ENCODE peak calls at places on chromosomes 13 and 19, in four cellular contexts. L, I, X and O are unnamed samples.

GRCh38 chr13:30108913-30109237 is 198.5 kb downstream of the KATNAL1 start:
- DNase-seq in L (no peak), I (peak), X (peak), O (no peak)

GRCh38 chr13:105878119-105878518 is 657.3 kb downstream of the EFNB2 start:
- DNase-seq in X (no peak), L (no peak), I (no peak), O (no peak)

GRCh38 chr13:98390086-98390697 is 186.7 kb downstream of the STK24 start:
- DNase-seq in X (no peak), L (no peak), I (no peak), O (no peak)

GRCh38 chr13:40963927-40964326 is 55.2 kb downstream of the ELF1 start:
- DNase-seq in X (no peak), I (no peak), L (no peak), O (no peak)

GRCh38 chr13:66809496-66809895 is 420.6 kb downstream of the PCDH9 start:
- DNase-seq in L (no peak), I (no peak), X (no peak), O (no peak)

GRCh38 chr13:50375792-50376191 is 360.5 kb downstream of the KCNRG start:
- DNase-seq in L (no peak), I (no peak), X (no peak), O (peak)

GRCh38 chr19:7917292-7918061 is 2.7 kb upstream of the SNAPC2 start:
- DNase-seq in X (no peak), L (no peak), I (peak), O (no peak)

GRCh38 chr13:29125934-29126424 is 305.8 kb downstream of the MTUS2 start:
- DNase-seq in L (no peak), I (no peak), X (no peak), O (no peak)

GRCh38 chr19:16445238-16446107 is 26.3 kb downstream of the EPS15L1 start:
- DNase-seq in I (peak), L (no peak), X (no peak), O (no peak)

GRCh38 chr13:79434578-79434977 is 28.5 kb upstream of the RBM26 start:
- DNase-seq in I (no peak), L (no peak), X (no peak), O (no peak)

GRCh38 chr13:113670541-113670940 is 3.5 kb downstream of the GRK1 start:
- DNase-seq in I (peak), L (no peak), X (peak), O (no peak)

GRCh38 chr19:14561832-14562351 is 10.0 kb downstream of the NDUFB7 start:
- DNase-seq in X (no peak), I (no peak), L (no peak), O (no peak)

GRCh38 chr19:18940791-18941627 is at the start of gene HOMER3:
- DNase-seq in I (peak), X (peak), L (peak), O (no peak)

GRCh38 chr13:74449811-74450524 is 315.8 kb upstream of the KLF12 start:
- DNase-seq in X (no peak), I (no peak), L (no peak), O (no peak)

GRCh38 chr19:17766543-17767131 is 15.4 kb downstream of the FCHO1 start:
- DNase-seq in I (peak), L (peak), X (peak), O (no peak)

GRCh38 chr19:18906605-18907519 is 10.9 kb upstream of the CERS1 start:
- DNase-seq in L (no peak), X (no peak), I (no peak), O (no peak)

GRCh38 chr19:10339380-10339960 is at the start of gene ICAM3:
- DNase-seq in I (peak), L (no peak), X (no peak), O (no peak)

GRCh38 chr19:14091885-14092462 is 1.4 kb upstream of the SAMD1 start:
- DNase-seq in L (peak), X (no peak), I (no peak), O (no peak)

GRCh38 chr13:99796175-99796819 is 175.3 kb downstream of the ZIC5 start:
- DNase-seq in L (peak), X (no peak), I (no peak), O (peak)

GRCh38 chr19:5961969-5962945 is 15.7 kb downstream of the RANBP3 start:
- DNase-seq in L (no peak), I (peak), X (peak), O (no peak)
- TF ChIP-seq POLR2AphosphoS5 in L (no peak), I (peak), X (no peak), O (peak)

GRCh38 chr19:12052571-12053169 is at the start of gene ZNF878:
- DNase-seq in L (peak), I (peak), X (peak), O (peak)

GRCh38 chr19:12047868-12048267 is 4.9 kb downstream of the ZNF878 start:
- DNase-seq in I (no peak), X (no peak), L (no peak), O (no peak)

GRCh38 chr19:12055784-12056183 is 3.0 kb upstream of the ZNF878 start:
- DNase-seq in X (no peak), L (no peak), I (no peak), O (no peak)

DNA sequence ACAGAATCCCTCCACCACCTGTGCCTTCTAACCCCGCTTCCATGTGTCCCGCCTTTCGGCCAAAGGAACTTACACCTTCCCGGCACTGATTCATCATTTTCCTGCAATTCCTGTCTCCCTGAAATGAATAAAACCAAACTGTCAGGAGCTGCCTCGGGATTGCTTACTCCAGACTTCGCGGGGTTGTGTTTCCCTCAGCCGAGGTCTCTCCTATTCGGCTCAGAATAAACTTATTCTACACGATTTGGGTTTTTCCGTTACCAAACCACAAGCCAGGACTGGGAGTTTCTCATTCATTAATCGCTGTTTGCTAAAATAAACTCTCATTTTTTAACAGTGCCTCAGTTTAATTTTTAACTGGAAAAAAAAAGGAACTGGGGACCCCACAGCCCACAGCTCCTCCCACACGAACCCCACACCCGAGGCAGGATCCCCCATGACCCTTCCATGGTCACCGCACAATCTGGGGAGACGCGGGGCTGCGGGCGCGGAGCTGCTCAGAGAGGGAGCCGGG is 647 bp downstream of the ZNF878 start:
- DNase-seq in X (no peak), L (no peak), I (no peak), O (no peak)
- H3K27ac ChIP-seq in X (peak), L (peak), I (peak), O (peak)

GRCh38 chr19:35756373-35757230 is at the start of gene HSPB6:
- DNase-seq in X (no peak), L (no peak), I (peak), O (no peak)

GRCh38 chr19:35757231-35757748 is 461 bp upstream of the HSPB6 start:
- DNase-seq in X (no peak), I (peak), L (peak), O (peak)

GRCh38 chr19:35755550-35756371 is 1.1 kb downstream of the HSPB6 start:
- DNase-seq in L (no peak), X (peak), I (peak), O (peak)

GRCh38 chr19:35759697-35760096 is 1.7 kb downstream of the PROSER3 start:
- DNase-seq in X (no peak), I (no peak), L (no peak), O (no peak)

GRCh38 chr19:35757749-35758608 is at the start of gene PROSER3:
- DNase-seq in I (peak), L (peak), X (peak), O (peak)
- TF ChIP-seq POLR2A in I (peak), L (peak), X (peak), O (peak)

GRCh38 chr19:50387176-50387867 is 3.2 kb downstream of the POLD1 start:
- DNase-seq in I (no peak), L (no peak), X (no peak), O (no peak)
- TF ChIP-seq POLR2AphosphoS5 in I (no peak), L (no peak), X (no peak), O (no peak)

DNA sequence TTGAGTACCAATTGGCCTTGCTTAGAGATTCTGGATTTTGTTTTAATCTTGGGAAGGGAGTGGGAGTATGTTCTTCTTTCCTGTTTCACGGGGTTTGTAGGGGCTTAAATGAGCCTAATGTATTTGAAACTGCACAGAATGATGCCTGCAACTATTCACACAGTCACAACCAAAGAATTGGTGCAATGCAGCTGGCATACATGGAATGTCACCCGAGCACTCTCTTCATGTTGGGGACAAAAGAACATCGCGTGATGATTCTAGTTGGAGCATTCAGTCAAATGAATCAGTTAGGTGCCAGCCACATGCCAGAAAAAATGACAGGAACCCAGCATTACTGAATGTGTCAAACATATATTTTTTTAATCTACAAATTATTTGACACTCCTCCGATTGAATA is 22.1 kb downstream of the STARD13 start:
- DNase-seq in I (no peak), X (no peak), L (no peak), O (no peak)
- H3K27ac ChIP-seq in I (peak), X (peak), L (no peak), O (peak)

GRCh38 chr19:39401549-39402416 is 4.9 kb upstream of the ZFP36 start:
- DNase-seq in L (no peak), X (no peak), I (peak), O (no peak)

GRCh38 chr19:39402417-39403297 is 4.0 kb upstream of the ZFP36 start:
- DNase-seq in X (peak), L (peak), I (peak), O (peak)

GRCh38 chr19:39405261-39405912 is 1.3 kb upstream of the ZFP36 start:
- DNase-seq in X (no peak), L (no peak), I (no peak), O (no peak)

GRCh38 chr19:39405930-39406655 is 554 bp upstream of the ZFP36 start:
- DNase-seq in X (no peak), L (no peak), I (peak), O (no peak)

GRCh38 chr19:39403331-39404312 is 3.0 kb upstream of the ZFP36 start:
- DNase-seq in X (peak), L (peak), I (peak), O (peak)
- TF ChIP-seq POLR2A in X (peak), L (peak), I (peak), O (peak)

DNA sequence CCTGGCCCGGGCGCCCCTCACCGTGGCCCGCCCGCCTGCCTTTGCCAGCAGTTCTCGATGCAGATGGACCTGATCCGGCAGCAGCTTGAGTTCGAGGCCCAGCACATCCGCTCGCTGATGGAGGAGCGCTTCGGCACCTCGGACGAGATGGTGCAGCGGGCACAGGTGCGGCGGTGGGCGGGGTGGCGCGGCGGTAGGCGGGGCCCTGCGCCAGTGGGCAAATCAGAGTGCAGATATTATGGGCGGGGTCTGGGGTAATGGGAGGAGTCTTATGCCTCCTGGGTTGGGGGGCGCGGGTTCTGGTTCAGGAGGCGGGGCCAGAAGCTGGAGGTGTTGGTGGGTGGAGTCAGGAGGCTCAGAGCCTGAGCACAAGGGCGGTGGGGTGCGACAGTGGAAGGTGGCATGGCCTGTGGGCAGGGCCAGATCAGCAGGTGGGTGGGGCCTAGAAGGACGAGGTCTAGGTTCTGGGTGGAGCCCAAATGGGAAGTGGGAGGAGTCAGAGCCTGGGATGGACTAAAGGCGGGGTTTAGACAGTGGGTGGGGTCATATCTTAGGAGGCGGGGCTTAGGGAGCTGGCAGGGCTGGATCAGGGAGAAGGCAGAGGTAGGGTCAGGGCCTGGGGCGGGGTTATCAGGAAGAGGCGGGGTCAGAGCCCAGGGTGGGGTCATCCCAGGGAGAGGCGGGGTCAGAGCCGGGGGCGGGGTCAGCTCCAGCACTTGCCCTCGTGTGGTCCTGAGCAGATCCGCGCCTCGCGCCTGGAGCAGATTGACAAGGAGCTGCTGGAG is 5.6 kb downstream of the APC2 start:
- DNase-seq in L (peak), X (no peak), I (peak), O (no peak)
- TF ChIP-seq POLR2AphosphoS5 in L (peak), X (no peak), I (no peak), O (no peak)

GRCh38 chr19:53554804-53555203 is 16.9 kb downstream of the ZNF331 start:
- DNase-seq in L (no peak), X (no peak), I (no peak), O (no peak)
- H3K27ac ChIP-seq in L (no peak), X (peak), I (peak), O (peak)

DNA sequence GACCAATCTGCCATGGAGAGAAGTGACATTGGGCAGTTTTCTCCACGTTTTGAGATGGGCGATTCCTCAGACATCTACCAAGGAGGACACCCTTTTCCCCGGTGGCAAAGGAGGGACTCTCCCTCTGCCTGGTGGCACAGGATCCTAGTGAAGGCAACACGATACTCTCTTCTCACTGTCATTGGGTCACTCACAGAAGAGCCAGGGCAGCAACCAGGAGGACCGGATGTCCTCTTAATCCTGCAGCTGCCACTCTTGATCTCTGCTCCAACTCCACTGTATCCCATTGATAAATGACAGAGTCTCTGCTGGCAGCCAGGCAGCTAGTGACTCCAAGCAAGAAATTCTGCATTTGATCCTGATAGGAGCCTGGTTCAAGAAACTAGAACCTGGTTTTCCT is 42.2 kb downstream of the COL4A2 start:
- DNase-seq in L (no peak), X (no peak), I (no peak), O (no peak)
- TF ChIP-seq POLR2A in L (no peak), X (no peak), I (no peak), O (no peak)